ENCODE peak calls at places on chromosomes 3 and 15, in six cellular contexts. K is A549, O is HepG2, H is K562, C is GM12878, I is endothelial cell of umbilical vein. R is an unnamed sample.
A peak's percentile ranks its signal among the peaks of the same experiment; 100 is the strongest.

GRCh38 chr15:69789648-69790393 is 307.9 kb downstream of the TLE3 start:
- DNase-seq in K (no peak), O (no peak), H (no peak), C (no peak), I (no peak), R (no peak)

GRCh38 chr3:14485981-14486380 is 54.2 kb downstream of the GRIP2 start:
- DNase-seq in K (no peak), O (no peak), H (no peak), C (no peak), I (no peak), R (no peak)

GRCh38 chr3:146532406-146532805 is 12.0 kb downstream of the PLSCR1 start:
- DNase-seq in K (no peak), O (no peak), H (no peak), C (no peak), I (no peak), R (no peak)

GRCh38 chr15:73928241-73928579 is 1.9 kb downstream of the LOXL1 start:
- DNase-seq in K (no peak), O (no peak), H (no peak), C (no peak), I (no peak), R (no peak)

GRCh38 chr3:481680-482079 is 285.1 kb downstream of the CHL1 start:
- DNase-seq in K (no peak), O (no peak), H (no peak), C (no peak), I (no peak), R (peak; percentile 2)

GRCh38 chr3:47301456-47301855 is 18.7 kb downstream of the KLHL18 start:
- DNase-seq in K (no peak), O (peak; percentile 80), H (no peak), C (no peak), I (no peak), R (no peak)

GRCh38 chr3:196323723-196324122 is 5.7 kb upstream of the DYNLT2B start:
- DNase-seq in K (no peak), O (peak; percentile 37), H (no peak), C (no peak), I (no peak), R (peak; percentile 38)

GRCh38 chr3:76824658-76825310 is 215.1 kb upstream of the ROBO2 start:
- DNase-seq in K (no peak), O (no peak), H (no peak), C (no peak), I (no peak), R (no peak)

GRCh38 chr3:71497367-71497925 is 86.1 kb downstream of the FOXP1 start:
- DNase-seq in K (no peak), O (peak; percentile 31), H (no peak), C (no peak), I (no peak), R (no peak)

GRCh38 chr3:181699171-181699903 is 12.4 kb upstream of the SOX2 start:
- DNase-seq in K (no peak), O (no peak), H (no peak), C (no peak), I (peak; percentile 53), R (no peak)

GRCh38 chr3:87771338-87772059 is 287.3 kb downstream of the CGGBP1 start:
- DNase-seq in K (no peak), O (peak; percentile 35), H (peak; percentile 12), C (peak; percentile 8), I (peak; percentile 52), R (peak; percentile 59)

GRCh38 chr3:189267981-189268613 is 96.3 kb downstream of the TPRG1 start:
- DNase-seq in K (peak; percentile 15), O (peak; percentile 2), H (no peak), C (no peak), I (no peak), R (no peak)

GRCh38 chr3:127672429-127673190 is at the start of gene ABTB1:
- DNase-seq in K (peak; percentile 68), O (peak; percentile 53), H (peak; percentile 91), C (no peak), I (peak; percentile 25), R (peak; percentile 85)

DNA sequence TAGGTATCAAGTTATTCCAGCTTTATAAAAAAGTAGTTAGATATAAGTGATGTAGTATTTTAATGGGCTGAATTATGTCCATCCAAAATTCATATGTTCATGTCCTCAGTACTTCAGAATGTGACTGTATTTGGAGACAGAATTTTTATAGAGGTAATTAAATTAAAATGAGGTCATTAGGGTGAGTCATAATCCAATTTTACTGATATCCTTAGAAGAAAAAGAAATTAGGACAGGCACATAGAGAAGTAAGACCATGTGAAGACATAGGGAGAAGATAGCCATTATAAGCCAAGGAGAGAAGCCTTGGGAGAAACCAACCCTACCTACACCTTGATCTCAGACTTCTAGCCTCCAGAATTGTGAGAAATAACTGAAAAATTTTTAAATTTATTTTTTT is 30.3 kb downstream of the RAP2B start:
- DNase-seq in K (no peak), O (no peak), H (no peak), C (no peak), I (no peak), R (no peak)
- TF ChIP-seq CTCF in K (no peak), O (no peak), H (no peak), C (no peak), I (no peak), R (no peak)

DNA sequence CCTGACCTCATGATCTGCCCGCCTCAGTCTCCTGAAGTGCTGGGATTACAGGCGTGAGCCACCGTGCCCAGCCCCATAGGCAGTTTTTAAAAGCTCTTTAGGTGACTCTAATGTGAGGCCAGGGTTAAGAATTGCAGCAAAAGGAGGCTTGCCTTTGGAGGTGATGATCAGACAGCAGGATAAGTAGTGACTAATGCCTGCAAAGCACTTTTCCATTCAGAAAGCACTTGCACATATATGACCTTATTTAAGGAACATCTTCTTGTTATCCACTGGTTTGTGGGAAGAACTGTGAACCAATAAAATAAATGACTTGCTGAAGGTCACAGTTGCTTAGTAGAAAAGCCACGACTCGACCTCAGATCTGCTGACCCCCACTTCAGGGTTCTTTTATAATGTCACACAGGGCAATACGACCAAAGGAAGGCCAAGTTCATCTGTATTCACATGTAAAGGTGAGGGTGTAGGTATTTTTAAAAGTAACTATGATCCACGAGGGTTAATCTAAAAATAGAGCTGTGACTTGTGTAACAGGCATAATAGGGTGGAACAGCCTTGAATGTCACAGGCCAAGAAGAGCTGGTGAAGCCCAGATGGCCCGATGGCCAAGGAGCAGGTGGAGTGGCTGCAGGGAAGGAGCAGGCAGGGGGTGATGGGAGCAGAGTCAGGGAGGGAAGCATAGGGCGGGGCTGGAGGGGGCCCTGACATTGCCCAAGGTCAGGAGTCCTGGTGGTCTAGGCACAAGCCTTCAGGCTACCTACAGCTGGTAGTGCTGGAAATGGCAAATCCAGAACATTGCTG is 24.4 kb downstream of the LARP6 start:
- DNase-seq in K (no peak), O (no peak), H (no peak), C (no peak), I (no peak), R (no peak)
- TF ChIP-seq MYC in K (no peak), O (no peak), H (no peak), C (no peak), I (no peak), R (no peak)

GRCh38 chr3:74465652-74466415 is 148.6 kb downstream of the CNTN3 start:
- DNase-seq in K (no peak), O (no peak), H (no peak), C (no peak), I (no peak), R (no peak)
- H3K4me3 ChIP-seq in K (no peak overlapping the region), O (no peak overlapping the region), H (no peak overlapping the region), C (no peak overlapping the region), I (no peak overlapping the region), R (no peak overlapping the region)

GRCh38 chr3:101544181-101544850 is 17.4 kb upstream of the TRMT10C start:
- DNase-seq in K (no peak), O (no peak), H (no peak), C (no peak), I (no peak), R (no peak)
- TF ChIP-seq CTCF in K (no peak), O (peak; percentile 36), H (no peak), C (no peak), I (no peak), R (no peak)